ENCODE peak calls at places on chromosomes 12 and 14, in eight cellular contexts. Y is stimulated activated CD4-positive, alpha-beta T cell treated with anti-CD3 and anti-CD28 coated beads, Interleukin-1b, Interleukin-23, amount 100 ng/mL, for 1 hour; D is activated gamma-delta T cell; C is NCI-H1092 treated with DMSO at 0.1 percent for 48 hours; T is type B pancreatic cell; F is EL; A is kidney glomerular epithelial cell; V is ureter. N is an unnamed sample.

GRCh38 chr14:99673328-99674063 is 10.6 kb upstream of the CYP46A1 start:
- DNase-seq in Y (no peak), D (no peak), C (no peak), T (no peak), F (no peak), A (no peak), V (no peak), N (no peak)

GRCh38 chr12:116143883-116144266 is 133.6 kb downstream of the MED13L start:
- DNase-seq in Y (no peak), D (no peak), C (no peak), T (no peak), F (peak), A (peak), V (no peak), N (no peak)

GRCh38 chr12:104055686-104056388 is 5.8 kb upstream of the GLT8D2 start:
- DNase-seq in Y (no peak), D (no peak), C (peak), T (no peak), F (peak), A (no peak), V (no peak), N (peak)

GRCh38 chr12:77070382-77071294 is 5.3 kb upstream of the E2F7 start:
- DNase-seq in Y (no peak), D (no peak), C (no peak), T (no peak), F (no peak), A (no peak), V (no peak), N (no peak)

GRCh38 chr12:7609051-7609450 is 56.7 kb downstream of the APOBEC1 start:
- DNase-seq in Y (no peak), D (no peak), C (no peak), T (no peak), F (no peak), A (no peak), V (no peak), N (no peak)

GRCh38 chr12:15819644-15820437 is 30.7 kb upstream of the EPS8 start:
- DNase-seq in Y (no peak), D (no peak), C (no peak), T (no peak), F (no peak), A (no peak), V (no peak), N (no peak)

GRCh38 chr14:58944226-58944769 is 244.2 kb upstream of the DAAM1 start:
- DNase-seq in Y (no peak), D (no peak), C (no peak), T (no peak), F (no peak), A (no peak), V (no peak), N (peak)

GRCh38 chr14:32593290-32593942 is 264.3 kb downstream of the AKAP6 start:
- DNase-seq in Y (no peak), D (no peak), C (no peak), T (no peak), F (peak), A (peak), V (no peak), N (no peak)

GRCh38 chr12:62484234-62484633 is 17.6 kb downstream of the MON2 start:
- DNase-seq in Y (no peak), D (no peak), C (no peak), T (no peak), F (peak), A (peak), V (no peak), N (no peak)

GRCh38 chr12:16599081-16599480 is 6.9 kb downstream of the LMO3 start:
- DNase-seq in Y (no peak), D (no peak), C (peak), T (no peak), F (no peak), A (no peak), V (no peak), N (no peak)

GRCh38 chr12:45695035-45695434 is 34.5 kb upstream of the ARID2 start:
- DNase-seq in Y (no peak), D (no peak), C (no peak), T (no peak), F (peak), A (no peak), V (no peak), N (no peak)

GRCh38 chr12:79883216-79883615 is 51.7 kb downstream of the PPP1R12A start:
- DNase-seq in Y (no peak), D (no peak), C (no peak), T (no peak), F (peak), A (peak), V (no peak), N (no peak)

GRCh38 chr12:111150476-111150875 is 218.4 kb downstream of the PHETA1 start:
- DNase-seq in Y (no peak), D (no peak), C (no peak), T (no peak), F (no peak), A (no peak), V (no peak), N (no peak)

GRCh38 chr12:111430418-111431353 is 25.0 kb downstream of the SH2B3 start:
- DNase-seq in Y (no peak), D (peak), C (no peak), T (no peak), F (no peak), A (no peak), V (no peak), N (no peak)

GRCh38 chr12:22473212-22473611 is 71.1 kb downstream of the C2CD5 start:
- DNase-seq in Y (no peak), D (no peak), C (no peak), T (no peak), F (no peak), A (no peak), V (no peak), N (no peak)

GRCh38 chr12:113048716-113049127 is 7.8 kb upstream of the DTX1 start:
- DNase-seq in Y (peak), D (no peak), C (peak), T (no peak), F (peak), A (peak), V (peak), N (peak)